ENCODE peak calls at places on chromosome 10, in six cellular contexts. D is transverse colon, T is sigmoid colon, B is HepG2, J is ovary, Y is stomach. F is an unnamed sample.

GRCh38 chr10:72340510-72340895 is 14.2 kb downstream of the DNAJB12 start:
- DNase-seq in D (peak; percentile 77), T (no peak), B (no peak), J (peak; percentile 75), Y (peak; percentile 75), F (peak; percentile 68)

GRCh38 chr10:49539320-49539885 is 482 bp upstream of the ERCC6 start:
- DNase-seq in D (peak; percentile 57), T (peak; percentile 66), B (peak; percentile 24), J (peak; percentile 25), Y (peak; percentile 50), F (peak; percentile 24)

GRCh38 chr10:48511066-48511854 is 93.6 kb downstream of the ARHGAP22 start:
- DNase-seq in D (no peak), T (peak; percentile 47), B (no peak), J (no peak), Y (peak; percentile 20), F (no peak)

GRCh38 chr10:119316729-119317097 is 109.3 kb downstream of the GRK5 start:
- DNase-seq in D (no peak), T (no peak), B (peak; percentile 89), J (no peak), Y (no peak), F (no peak)

GRCh38 chr10:7317799-7318446 is 92.9 kb downstream of the SFMBT2 start:
- DNase-seq in D (no peak), T (no peak), B (no peak), J (no peak), Y (no peak), F (no peak)

GRCh38 chr10:51108404-51108803 is 34.1 kb downstream of the PRKG1 start:
- DNase-seq in D (no peak), T (no peak), B (no peak), J (no peak), Y (no peak), F (no peak)

GRCh38 chr10:81116990-81117389 is 579.3 kb downstream of the SH2D4B start:
- DNase-seq in D (no peak), T (no peak), B (no peak), J (no peak), Y (no peak), F (no peak)

GRCh38 chr10:59019603-59020002 is 156.8 kb upstream of the PHYHIPL start:
- DNase-seq in D (no peak), T (no peak), B (no peak), J (no peak), Y (no peak), F (no peak)

GRCh38 chr10:79206300-79207095 is 137.7 kb downstream of the ZMIZ1 start:
- DNase-seq in D (no peak), T (no peak), B (no peak), J (peak; percentile 57), Y (no peak), F (no peak)

GRCh38 chr10:106557951-106558733 is 606.4 kb downstream of the SORCS1 start:
- DNase-seq in D (no peak), T (no peak), B (no peak), J (no peak), Y (no peak), F (no peak)

GRCh38 chr10:30529373-30529998 is 95.5 kb downstream of the MAP3K8 start:
- DNase-seq in D (peak; percentile 80), T (peak; percentile 85), B (no peak), J (peak; percentile 20), Y (peak; percentile 70), F (peak; percentile 47)

GRCh38 chr10:101749033-101749432 is 26.9 kb downstream of the FGF8 start:
- DNase-seq in D (no peak), T (no peak), B (no peak), J (no peak), Y (no peak), F (no peak)

GRCh38 chr10:59674211-59674836 is 35.3 kb downstream of the SLC16A9 start:
- DNase-seq in D (peak; percentile 58), T (no peak), B (no peak), J (no peak), Y (no peak), F (no peak)

GRCh38 chr10:124743188-124744046 is 761 bp downstream of the FAM53B start:
- DNase-seq in D (no peak), T (peak; percentile 73), B (no peak), J (peak; percentile 54), Y (peak; percentile 46), F (no peak)

GRCh38 chr10:75532253-75532924 is 101.0 kb downstream of the LRMDA start:
- DNase-seq in D (no peak), T (no peak), B (no peak), J (no peak), Y (no peak), F (no peak)

GRCh38 chr10:75531571-75532031 is 100.2 kb downstream of the LRMDA start:
- DNase-seq in D (no peak), T (no peak), B (no peak), J (no peak), Y (no peak), F (no peak)

GRCh38 chr10:75528392-75528791 is 97.0 kb downstream of the LRMDA start:
- DNase-seq in D (no peak), T (no peak), B (no peak), J (no peak), Y (no peak), F (no peak)

GRCh38 chr10:75527542-75527941 is 96.1 kb downstream of the LRMDA start:
- DNase-seq in D (no peak), T (no peak), B (no peak), J (no peak), Y (no peak), F (no peak)

GRCh38 chr10:75530337-75530736 is 98.9 kb downstream of the LRMDA start:
- DNase-seq in D (no peak), T (no peak), B (no peak), J (no peak), Y (no peak), F (no peak)
- TF ChIP-seq EP300 in D (no peak), T (no peak), B (no peak), J (no peak), Y (no peak), F (peak; percentile 14)

GRCh38 chr10:43352951-43353350 is 18.5 kb upstream of the FXYD4 start:
- DNase-seq in D (no peak), T (no peak), B (no peak), J (no peak), Y (no peak), F (no peak)

GRCh38 chr10:43355749-43356371 is 15.6 kb upstream of the FXYD4 start:
- DNase-seq in D (peak; percentile 65), T (no peak), B (peak; percentile 25), J (no peak), Y (no peak), F (no peak)

GRCh38 chr10:43354879-43355380 is 16.5 kb upstream of the FXYD4 start:
- DNase-seq in D (no peak), T (no peak), B (no peak), J (no peak), Y (no peak), F (no peak)

GRCh38 chr10:43353495-43354324 is 17.7 kb upstream of the FXYD4 start:
- DNase-seq in D (no peak), T (no peak), B (no peak), J (no peak), Y (no peak), F (no peak)

GRCh38 chr10:43354325-43354635 is 17.2 kb upstream of the FXYD4 start:
- DNase-seq in D (no peak), T (no peak), B (no peak), J (no peak), Y (no peak), F (no peak)
- TF ChIP-seq EP300 in D (no peak), T (no peak), B (no peak), J (no peak), Y (no peak), F (no peak)

DNA sequence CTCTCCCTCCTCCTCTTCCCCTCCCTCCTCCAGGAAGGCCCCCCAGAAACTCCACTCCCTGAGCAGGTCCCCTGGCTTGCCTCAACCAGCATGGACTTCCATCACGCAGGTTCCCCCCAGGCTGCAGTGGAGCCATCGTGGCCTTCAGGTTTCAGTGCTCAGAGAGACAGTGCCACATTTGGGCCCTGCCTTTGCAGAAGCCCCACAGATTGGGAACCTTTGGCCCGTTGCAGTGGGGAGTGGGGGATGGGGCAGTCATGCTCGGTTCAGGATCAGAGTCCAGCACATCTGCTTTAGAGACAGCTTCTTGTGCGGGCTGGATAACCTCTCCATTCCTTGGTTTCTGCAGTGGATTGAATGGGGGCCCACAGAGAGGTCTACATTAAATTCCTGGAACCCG is 183.9 kb downstream of the EBF3 start:
- DNase-seq in D (no peak), T (peak; percentile 35), B (no peak), J (no peak), Y (no peak), F (no peak)
- TF ChIP-seq EP300 in D (no peak), T (no peak), B (no peak), J (no peak), Y (no peak), F (no peak)

GRCh38 chr10:389836-390448 is 254.7 kb downstream of the ZMYND11 start:
- DNase-seq in D (no peak), T (peak; percentile 65), B (no peak), J (no peak), Y (no peak), F (no peak)
- TF ChIP-seq EP300 in D (no peak), T (no peak), B (no peak), J (no peak), Y (no peak), F (no peak)

GRCh38 chr10:86732771-86733170 is 23.6 kb upstream of the BMPR1A start:
- DNase-seq in D (no peak), T (peak; percentile 67), B (no peak), J (no peak), Y (no peak), F (no peak)

GRCh38 chr10:86729677-86730076 is 26.7 kb upstream of the BMPR1A start:
- DNase-seq in D (no peak), T (no peak), B (no peak), J (no peak), Y (no peak), F (no peak)

GRCh38 chr10:86734209-86734988 is 22.0 kb upstream of the BMPR1A start:
- DNase-seq in D (no peak), T (peak; percentile 68), B (no peak), J (no peak), Y (no peak), F (no peak)

GRCh38 chr10:86730227-86730626 is 26.2 kb upstream of the BMPR1A start:
- DNase-seq in D (peak; percentile 74), T (peak; percentile 86), B (peak; percentile 47), J (peak; percentile 34), Y (peak; percentile 76), F (no peak)

GRCh38 chr10:86733260-86733671 is 23.2 kb upstream of the BMPR1A start:
- DNase-seq in D (peak; percentile 40), T (peak; percentile 95), B (no peak), J (peak; percentile 36), Y (no peak), F (no peak)
- TF ChIP-seq EP300 in D (peak; percentile 97), T (peak; percentile 99), B (no peak), J (no peak), Y (peak; percentile 97), F (no peak)

DNA sequence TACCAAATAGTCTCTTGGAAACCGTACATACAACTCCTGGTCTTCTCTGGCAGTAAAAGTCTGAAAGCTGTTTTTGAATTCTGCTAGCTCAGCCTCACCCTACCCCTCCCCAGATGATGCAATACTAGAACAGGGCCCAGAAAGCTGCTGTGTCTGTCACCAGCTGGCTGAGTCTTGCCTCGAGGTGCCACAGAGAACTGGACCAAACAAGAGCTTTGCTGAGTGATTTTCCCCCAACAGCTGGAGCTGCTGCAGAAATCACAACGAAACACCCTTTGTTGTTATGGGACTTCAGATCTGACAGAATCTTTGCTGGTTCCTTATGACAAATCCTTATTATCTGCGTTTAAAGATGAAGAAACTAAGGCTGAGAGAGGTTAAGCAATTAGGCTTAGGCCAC is 134.1 kb downstream of the SPAG6 start:
- DNase-seq in D (no peak), T (no peak), B (no peak), J (no peak), Y (no peak), F (no peak)
- TF ChIP-seq EP300 in D (no peak), T (no peak), B (no peak), J (no peak), Y (no peak), F (no peak)